ENCODE peak calls at places on chromosomes 3 and 15, in four cellular contexts. One of them, this sample, is unnamed.

GRCh38 chr3:50623840-50624474 is 7.0 kb downstream of the MAPKAPK3 start:
- DNase-seq in tibial nerve: no peak
- DNase-seq in A549: no peak
- DNase-seq in IMR-90: peak; percentile 22
- DNase-seq in this sample: no peak

GRCh38 chr3:12479919-12480425 is 4.3 kb upstream of the TSEN2 start:
- DNase-seq in tibial nerve: no peak
- DNase-seq in A549: peak; percentile 82
- DNase-seq in IMR-90: peak; percentile 55
- DNase-seq in this sample: no peak

GRCh38 chr3:195148553-195148952 is 122.4 kb downstream of the XXYLT1 start:
- DNase-seq in tibial nerve: no peak
- DNase-seq in A549: no peak
- DNase-seq in IMR-90: peak; percentile 21
- DNase-seq in this sample: no peak

GRCh38 chr15:40002295-40002694 is 36.7 kb downstream of the SRP14 start:
- DNase-seq in tibial nerve: no peak
- DNase-seq in A549: peak; percentile 29
- DNase-seq in IMR-90: peak; percentile 65
- DNase-seq in this sample: no peak

GRCh38 chr3:65888980-65889706 is 149.6 kb downstream of the MAGI1 start:
- DNase-seq in tibial nerve: no peak
- DNase-seq in A549: peak; percentile 53
- DNase-seq in IMR-90: peak; percentile 98
- DNase-seq in this sample: peak; percentile 19

GRCh38 chr15:62880278-62880677 is 162.3 kb upstream of the TPM1 start:
- DNase-seq in tibial nerve: no peak
- DNase-seq in A549: no peak
- DNase-seq in IMR-90: peak; percentile 37
- DNase-seq in this sample: no peak

GRCh38 chr15:89003865-89004725 is 84.2 kb upstream of the ABHD2 start:
- DNase-seq in tibial nerve: no peak
- DNase-seq in A549: peak; percentile 78
- DNase-seq in IMR-90: peak; percentile 73
- DNase-seq in this sample: peak; percentile 62

GRCh38 chr3:50100956-50101845 is 12.5 kb downstream of the RBM5 start:
- DNase-seq in tibial nerve: no peak
- DNase-seq in A549: no peak
- DNase-seq in IMR-90: peak; percentile 66
- DNase-seq in this sample: no peak

GRCh38 chr15:38600241-38600640 is 35.6 kb upstream of the RASGRP1 start:
- DNase-seq in tibial nerve: no peak
- DNase-seq in A549: no peak
- DNase-seq in IMR-90: no peak
- DNase-seq in this sample: no peak

GRCh38 chr3:71710906-71711494 is 14.2 kb downstream of the EIF4E3 start:
- DNase-seq in tibial nerve: no peak
- DNase-seq in A549: peak; percentile 70
- DNase-seq in IMR-90: peak; percentile 66
- DNase-seq in this sample: no peak

GRCh38 chr15:22927761-22928160 is 52.4 kb downstream of the CYFIP1 start:
- DNase-seq in tibial nerve: no peak
- DNase-seq in A549: no peak
- DNase-seq in IMR-90: no peak
- DNase-seq in this sample: no peak

GRCh38 chr15:50820808-50821382 is 55.4 kb upstream of the SPPL2A start:
- DNase-seq in tibial nerve: no peak
- DNase-seq in A549: no peak
- DNase-seq in IMR-90: no peak
- DNase-seq in this sample: no peak

GRCh38 chr15:98599911-98600685 is 48.2 kb upstream of the IGF1R start:
- DNase-seq in tibial nerve: no peak
- DNase-seq in A549: no peak
- DNase-seq in IMR-90: peak; percentile 71
- DNase-seq in this sample: no peak

GRCh38 chr15:57691082-57691481 is 15.4 kb upstream of the POLR2M start:
- DNase-seq in tibial nerve: no peak
- DNase-seq in A549: no peak
- DNase-seq in IMR-90: no peak
- DNase-seq in this sample: no peak

DNA sequence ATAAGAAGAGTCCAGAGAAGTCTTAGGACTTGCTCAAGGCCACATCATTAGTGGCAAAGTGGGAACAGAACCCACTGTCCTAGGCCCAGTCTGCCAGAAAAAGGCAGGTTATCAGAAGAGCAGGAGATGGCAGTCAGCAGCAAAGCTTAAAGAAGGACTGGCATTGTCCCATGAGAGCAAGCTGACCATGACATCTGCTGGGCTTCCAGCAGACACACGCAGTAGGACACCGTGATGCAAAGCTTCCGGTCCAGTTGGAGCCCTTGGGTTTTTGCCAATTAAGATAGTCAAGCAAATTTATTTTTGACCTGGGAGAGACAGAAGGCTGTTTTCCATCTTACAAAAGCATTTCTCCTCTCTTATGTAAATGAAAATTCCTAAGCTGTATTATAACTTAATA is 42.1 kb downstream of the ZBTB38 start:
- DNase-seq in tibial nerve: no peak
- DNase-seq in A549: no peak
- DNase-seq in IMR-90: peak; percentile 83
- DNase-seq in this sample: peak; percentile 83
- TF ChIP-seq POLR2A in tibial nerve: no peak
- TF ChIP-seq POLR2A in A549: no peak
- TF ChIP-seq POLR2A in IMR-90: peak; percentile 47
- TF ChIP-seq POLR2A in this sample: peak; percentile 24

GRCh38 chr3:16841354-16841753 is 43.4 kb upstream of the PLCL2 start:
- DNase-seq in tibial nerve: no peak
- DNase-seq in A549: no peak
- DNase-seq in IMR-90: no peak
- DNase-seq in this sample: no peak

GRCh38 chr3:16840111-16840444 is 44.7 kb upstream of the PLCL2 start:
- DNase-seq in tibial nerve: no peak
- DNase-seq in A549: no peak
- DNase-seq in IMR-90: no peak
- DNase-seq in this sample: no peak

GRCh38 chr3:16837602-16838001 is 47.2 kb upstream of the PLCL2 start:
- DNase-seq in tibial nerve: no peak
- DNase-seq in A549: no peak
- DNase-seq in IMR-90: no peak
- DNase-seq in this sample: peak; percentile 31

GRCh38 chr3:16838561-16838960 is 46.2 kb upstream of the PLCL2 start:
- DNase-seq in tibial nerve: no peak
- DNase-seq in A549: no peak
- DNase-seq in IMR-90: no peak
- DNase-seq in this sample: peak; percentile 78

DNA sequence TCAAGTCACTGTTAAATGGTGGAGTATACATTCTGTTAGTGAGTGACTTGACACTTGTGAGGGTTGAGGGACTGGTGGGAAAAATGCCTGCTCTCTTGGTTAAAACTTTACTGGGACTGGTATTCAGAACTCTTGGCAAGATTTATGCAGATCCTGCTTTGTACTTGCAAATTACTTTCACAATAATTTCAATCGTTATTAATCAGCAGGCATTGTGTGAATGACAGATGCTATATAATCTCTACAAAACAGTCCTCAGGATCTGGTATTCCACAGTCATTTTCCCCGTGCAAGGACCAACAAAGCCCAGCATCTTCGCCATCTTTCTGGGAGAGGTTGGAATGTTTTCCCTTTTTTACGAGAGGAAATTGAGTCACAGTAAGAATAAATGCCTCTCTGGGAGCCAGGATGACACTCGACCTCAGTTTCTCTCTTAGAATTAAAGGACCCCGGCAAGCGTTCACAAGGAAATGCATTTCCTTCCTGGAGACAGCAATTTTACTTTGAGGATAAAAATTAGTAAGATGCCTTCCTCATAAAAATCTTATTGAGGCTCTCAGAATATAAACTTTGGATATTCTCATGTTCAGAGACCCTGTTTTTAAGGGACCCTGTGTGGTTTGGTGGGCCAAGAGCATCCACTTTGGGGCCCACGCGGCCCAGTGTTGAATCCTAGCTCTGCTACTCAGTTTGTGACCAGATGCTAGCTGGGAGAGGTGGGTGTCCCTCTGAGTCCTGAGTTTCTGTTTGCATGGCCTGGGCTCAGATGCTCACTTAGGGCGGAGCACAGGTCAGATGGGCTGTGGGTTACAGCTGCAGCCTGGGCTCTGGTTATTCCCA is 45.3 kb upstream of the PLCL2 start:
- DNase-seq in tibial nerve: no peak
- DNase-seq in A549: no peak
- DNase-seq in IMR-90: no peak
- DNase-seq in this sample: no peak
- H3K4me1 ChIP-seq in tibial nerve: peaks cover 11% of the 10 kb centered on the region
- H3K4me1 ChIP-seq in A549: no peaks in the 10 kb centered on the region
- H3K4me1 ChIP-seq in IMR-90: no peaks in the 10 kb centered on the region
- H3K4me1 ChIP-seq in this sample: no peaks in the 10 kb centered on the region

DNA sequence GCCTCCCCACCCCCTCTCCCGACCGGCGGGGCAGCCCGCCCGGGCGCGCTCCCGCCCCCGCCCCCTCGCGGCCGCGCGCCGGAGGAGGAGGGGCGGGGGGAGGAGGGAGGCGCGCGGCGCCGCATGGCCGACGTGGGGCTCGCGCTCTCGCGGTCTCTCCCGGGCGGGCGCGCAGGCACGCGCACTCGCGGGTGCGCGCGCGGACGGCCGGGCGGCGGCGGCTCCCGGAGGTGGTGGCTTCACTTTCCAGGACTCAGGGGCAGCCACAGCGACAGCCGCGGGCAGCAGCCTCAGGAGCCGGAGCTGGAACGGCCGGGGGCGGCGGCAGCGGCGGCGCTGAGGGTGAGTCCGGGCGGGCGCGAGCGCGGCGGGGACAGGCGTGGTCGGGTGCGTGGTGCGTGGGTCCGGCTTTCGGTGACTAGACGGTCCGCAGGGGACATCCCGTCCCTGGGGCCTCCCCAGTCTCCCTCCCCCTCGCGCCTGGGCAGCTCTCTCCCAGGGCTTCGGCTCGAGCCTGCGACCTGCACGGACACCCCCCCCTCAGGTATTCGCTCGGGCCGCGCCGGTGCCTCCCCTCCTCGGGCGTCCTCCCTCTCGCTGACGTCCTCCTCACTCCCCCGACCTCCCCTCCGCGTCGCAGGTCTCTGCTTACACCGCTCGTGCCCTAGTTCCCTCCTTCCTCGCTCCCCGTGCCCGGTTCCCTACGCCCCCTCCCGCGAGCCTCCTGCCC is at the start of gene UBE2E2:
- DNase-seq in tibial nerve: peak; percentile 41
- DNase-seq in A549: peak; percentile 84
- DNase-seq in IMR-90: peak; percentile 66
- DNase-seq in this sample: peak; percentile 78
- TF ChIP-seq POLR2A in tibial nerve: peak; percentile 88
- TF ChIP-seq POLR2A in A549: peak; percentile 46
- TF ChIP-seq POLR2A in IMR-90: peak; percentile 59
- TF ChIP-seq POLR2A in this sample: no peak

GRCh38 chr3:46976326-46977190 is at the start of gene CCDC12:
- DNase-seq in tibial nerve: peak; percentile 89
- DNase-seq in A549: peak; percentile 95
- DNase-seq in IMR-90: peak; percentile 99
- DNase-seq in this sample: peak; percentile 93

GRCh38 chr3:46979958-46980497 is 562 bp downstream of the NBEAL2 start:
- DNase-seq in tibial nerve: no peak
- DNase-seq in A549: no peak
- DNase-seq in IMR-90: no peak
- DNase-seq in this sample: peak; percentile 70

GRCh38 chr3:46978985-46979944 is at the start of gene NBEAL2:
- DNase-seq in tibial nerve: peak; percentile 89
- DNase-seq in A549: peak; percentile 82
- DNase-seq in IMR-90: peak; percentile 84
- DNase-seq in this sample: peak; percentile 98

GRCh38 chr3:46977811-46978195 is 1.3 kb upstream of the CCDC12 start:
- DNase-seq in tibial nerve: no peak
- DNase-seq in A549: no peak
- DNase-seq in IMR-90: no peak
- DNase-seq in this sample: no peak

GRCh38 chr3:46978381-46978780 is 1.1 kb upstream of the NBEAL2 start:
- DNase-seq in tibial nerve: no peak
- DNase-seq in A549: no peak
- DNase-seq in IMR-90: no peak
- DNase-seq in this sample: no peak
- H3K4me1 ChIP-seq in tibial nerve: peaks cover 46% of the 10 kb centered on the region
- H3K4me1 ChIP-seq in A549: peaks cover 44% of the 10 kb centered on the region
- H3K4me1 ChIP-seq in IMR-90: peaks cover 9% of the 10 kb centered on the region
- H3K4me1 ChIP-seq in this sample: peaks cover 77% of the 10 kb centered on the region

GRCh38 chr3:123066896-123067688 is at the start of gene PDIA5:
- DNase-seq in tibial nerve: peak; percentile 82
- DNase-seq in A549: peak; percentile 97
- DNase-seq in IMR-90: peak; percentile 86
- DNase-seq in this sample: peak; percentile 92
- TF ChIP-seq POLR2A in tibial nerve: peak; percentile 69
- TF ChIP-seq POLR2A in A549: peak; percentile 89
- TF ChIP-seq POLR2A in IMR-90: peak; percentile 79
- TF ChIP-seq POLR2A in this sample: peak; percentile 76

DNA sequence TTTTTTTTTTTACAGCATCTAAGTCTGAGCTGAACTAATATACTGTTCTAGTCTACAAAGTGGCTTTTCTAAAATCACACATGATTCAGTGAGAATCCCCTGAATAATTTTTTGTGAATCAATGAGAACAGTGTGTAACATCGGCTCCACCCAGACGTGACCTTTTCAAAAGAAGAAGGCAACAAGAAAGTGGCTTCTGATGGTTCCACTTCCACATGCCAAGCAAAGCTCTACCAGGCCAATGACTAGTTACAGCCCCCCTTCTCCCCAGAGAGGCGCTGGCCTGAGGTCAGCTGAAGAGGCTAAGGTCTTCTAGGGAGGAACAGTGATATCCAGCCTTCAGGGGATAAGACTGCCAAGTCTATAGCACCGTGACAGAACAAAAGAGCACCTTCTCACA is 178.1 kb downstream of the OSBPL10 start:
- DNase-seq in tibial nerve: peak; percentile 25
- DNase-seq in A549: no peak
- DNase-seq in IMR-90: no peak
- DNase-seq in this sample: no peak
- H3K4me1 ChIP-seq in tibial nerve: peaks cover 10% of the 10 kb centered on the region
- H3K4me1 ChIP-seq in A549: peaks cover 8% of the 10 kb centered on the region
- H3K4me1 ChIP-seq in IMR-90: no peaks in the 10 kb centered on the region
- H3K4me1 ChIP-seq in this sample: no peaks in the 10 kb centered on the region